ENCODE peak calls at places on chromosomes 2 and 18, in six cellular contexts. T is H9, N is IMR-90, S is mesenchymal stem cell, C is mesendoderm, Y is trophoblast cell. F is an unnamed sample.

GRCh38 chr18:26617151-26617554 is 68.8 kb upstream of the KCTD1 start:
- DNase-seq in T (no peak), N (peak), S (peak), C (peak), Y (peak), F (no peak)

GRCh38 chr2:171410101-171410500 is 23.7 kb downstream of the METTL8 start:
- DNase-seq in T (no peak), N (peak), S (no peak), C (no peak), Y (no peak), F (no peak)

GRCh38 chr2:128277961-128278681 is 40.5 kb downstream of the HS6ST1 start:
- DNase-seq in T (peak), N (no peak), S (no peak), C (no peak), Y (peak), F (no peak)

GRCh38 chr2:63622751-63623150 is 34.0 kb downstream of the MDH1 start:
- DNase-seq in T (no peak), N (no peak), S (no peak), C (no peak), Y (no peak), F (no peak)

GRCh38 chr2:172288603-172289002 is 138.8 kb upstream of the ITGA6 start:
- DNase-seq in T (no peak), N (peak), S (no peak), C (no peak), Y (no peak), F (no peak)

GRCh38 chr2:132595186-132595585 is 74.8 kb downstream of the LYPD1 start:
- DNase-seq in T (no peak), N (no peak), S (no peak), C (no peak), Y (no peak), F (no peak)

GRCh38 chr2:68936462-68936861 is 16.2 kb downstream of the GKN2 start:
- DNase-seq in T (no peak), N (peak), S (peak), C (no peak), Y (peak), F (no peak)

GRCh38 chr2:25159947-25160346 is 8.4 kb downstream of the POMC start:
- DNase-seq in T (peak), N (peak), S (peak), C (peak), Y (peak), F (no peak)

GRCh38 chr2:11344956-11345671 is 678 bp upstream of the ROCK2 start:
- DNase-seq in T (no peak), N (peak), S (peak), C (peak), Y (peak), F (peak)

DNA sequence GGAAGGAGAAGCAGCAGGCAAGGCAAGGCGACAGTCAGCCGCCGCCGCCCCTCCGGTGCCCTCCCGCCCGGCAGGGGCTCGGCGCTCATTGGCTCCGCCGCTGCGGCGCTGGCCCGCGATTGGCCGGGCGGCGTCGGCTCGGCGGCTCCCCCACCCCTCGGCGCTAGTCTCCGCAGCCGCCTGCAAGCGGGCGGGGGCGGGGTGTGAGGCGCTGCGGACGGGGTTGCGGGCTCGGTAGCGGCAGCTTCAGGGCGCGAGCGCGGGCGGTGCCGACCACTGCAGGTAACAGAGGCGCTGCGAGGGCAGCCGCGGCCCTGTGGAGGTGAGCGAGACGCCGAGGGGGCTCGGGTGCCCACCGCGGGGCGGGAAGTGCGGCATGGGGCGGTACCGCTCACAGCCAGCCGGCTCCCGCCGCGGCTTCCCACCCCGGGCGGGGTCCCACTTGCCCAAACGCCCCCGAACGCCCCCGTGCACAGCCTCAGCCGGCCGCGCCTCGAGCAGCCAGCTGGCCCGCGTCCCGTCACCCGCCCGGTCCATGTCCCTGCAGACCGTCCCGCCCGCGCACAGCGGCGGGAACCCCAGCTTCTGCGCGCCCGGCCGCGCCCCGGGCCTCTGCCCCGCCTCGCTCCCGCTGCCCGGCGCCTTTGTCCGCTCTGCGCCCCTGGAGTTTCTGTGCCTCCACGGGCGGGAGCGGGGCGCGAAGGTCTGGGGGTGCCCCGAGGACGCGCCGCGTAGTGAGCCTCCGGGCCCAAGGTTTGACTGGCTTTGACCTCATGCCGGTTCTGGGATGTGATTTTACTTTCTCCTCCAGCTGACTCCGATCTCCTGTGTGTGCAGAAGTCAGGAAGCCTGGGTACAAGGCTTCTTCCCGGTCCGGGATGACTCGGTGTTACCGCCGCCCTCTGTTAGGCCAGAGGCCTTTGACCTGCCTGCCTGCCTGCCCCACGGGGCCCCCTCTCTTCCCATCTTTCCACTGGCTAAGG is at the start of gene SANBR:
- DNase-seq in T (peak), N (peak), S (peak), C (peak), Y (peak), F (peak)
- H2BK5ac ChIP-seq in T (no peak), N (peak), S (no peak), C (peak), Y (peak), F (peak)

DNA sequence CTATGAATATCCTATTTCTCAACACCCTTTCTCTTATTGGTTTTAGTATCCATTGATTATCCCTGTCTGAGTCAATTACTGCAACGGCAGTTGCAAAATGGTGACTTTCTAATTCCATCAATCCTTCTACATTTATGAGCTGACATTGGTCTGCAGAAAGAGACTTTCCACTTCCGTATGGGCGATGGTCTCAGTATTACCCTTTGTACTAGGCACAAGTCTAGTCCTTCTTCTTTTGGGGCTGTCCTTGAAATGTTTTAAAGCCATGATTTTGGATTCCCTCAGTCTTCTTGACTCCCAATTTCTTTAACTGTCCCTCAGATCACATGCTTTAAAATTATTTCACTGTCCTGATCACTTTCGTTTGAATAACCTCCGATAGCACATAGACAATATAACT is 32.7 kb upstream of the SOCS6 start:
- DNase-seq in T (no peak), N (no peak), S (no peak), C (no peak), Y (no peak), F (no peak)
- H2BK5ac ChIP-seq in T (no peak), N (no peak), S (no peak), C (no peak), Y (no peak), F (no peak)

DNA sequence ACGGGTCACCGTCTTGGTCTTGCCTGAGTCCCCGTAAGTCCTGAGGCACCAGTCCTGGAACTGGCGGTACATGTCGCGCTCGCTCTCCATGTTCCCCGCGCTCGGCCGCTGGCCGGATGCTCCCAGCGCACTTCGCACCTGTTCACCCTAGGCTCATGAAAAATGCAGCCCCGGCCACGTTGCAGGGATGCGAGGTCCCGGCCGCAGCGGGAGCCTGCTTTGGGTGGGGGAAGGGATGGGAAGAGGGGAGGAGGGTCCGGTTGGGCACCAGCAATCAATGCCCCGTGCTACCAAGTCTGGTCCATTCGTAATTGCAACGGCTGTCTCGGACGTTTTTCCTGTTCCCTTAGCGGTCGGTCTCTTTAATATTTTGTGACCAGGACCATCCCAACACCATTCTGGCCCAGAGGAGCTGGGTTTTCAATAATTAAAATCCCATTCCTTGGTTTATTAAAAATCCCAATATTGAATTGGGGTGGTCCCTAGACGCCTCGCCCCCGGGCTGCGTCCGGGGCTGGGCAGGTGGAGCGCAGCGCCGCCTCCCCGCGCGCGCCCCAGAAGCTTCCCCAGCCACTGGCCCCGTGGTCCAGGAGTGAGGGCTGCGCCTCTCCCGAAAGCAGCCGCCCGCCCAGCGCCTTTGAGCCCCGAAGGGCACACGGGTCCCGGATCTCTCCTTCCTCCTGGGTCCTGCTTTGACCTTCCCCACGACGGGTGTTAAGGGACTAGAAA is 1.4 kb downstream of the NOL4 start:
- DNase-seq in T (peak), N (no peak), S (no peak), C (peak), Y (no peak), F (no peak)
- H2BK5ac ChIP-seq in T (no peak), N (no peak), S (no peak), C (no peak), Y (peak), F (peak)

GRCh38 chr2:100408941-100409340 is 8.5 kb downstream of the CHST10 start:
- DNase-seq in T (no peak), N (no peak), S (no peak), C (no peak), Y (no peak), F (no peak)
- H2BK5ac ChIP-seq in T (no peak), N (no peak), S (no peak), C (no peak), Y (no peak), F (no peak)

GRCh38 chr2:67214585-67215184 is 182.4 kb upstream of the ETAA1 start:
- DNase-seq in T (no peak), N (no peak), S (no peak), C (no peak), Y (no peak), F (no peak)

GRCh38 chr2:67215636-67216035 is 181.5 kb upstream of the ETAA1 start:
- DNase-seq in T (no peak), N (peak), S (peak), C (no peak), Y (no peak), F (no peak)

GRCh38 chr2:67216103-67216502 is 181.0 kb upstream of the ETAA1 start:
- DNase-seq in T (no peak), N (peak), S (peak), C (no peak), Y (no peak), F (no peak)

GRCh38 chr2:67213677-67214402 is 183.3 kb upstream of the ETAA1 start:
- DNase-seq in T (no peak), N (no peak), S (no peak), C (no peak), Y (no peak), F (no peak)

DNA sequence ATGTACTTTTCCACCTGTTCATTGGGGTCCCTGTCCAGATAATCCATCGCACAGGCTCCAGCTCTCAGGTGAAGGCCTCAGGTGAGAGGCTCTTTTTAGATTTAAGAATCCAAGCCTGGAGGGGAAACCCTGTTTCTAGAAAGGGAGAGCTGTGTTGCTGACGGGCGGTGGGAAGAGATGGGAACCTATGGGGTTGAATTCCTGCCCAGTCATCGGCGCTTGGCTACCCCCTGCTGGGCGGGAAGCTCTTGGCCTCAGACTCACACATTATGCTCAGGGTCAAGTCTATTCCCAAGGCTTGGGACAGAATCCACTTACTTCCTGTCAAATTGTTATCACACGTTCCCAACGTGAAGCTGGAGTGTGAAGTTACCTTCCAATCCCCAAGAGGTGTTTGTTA is 181.9 kb upstream of the ETAA1 start:
- DNase-seq in T (peak), N (peak), S (peak), C (peak), Y (peak), F (no peak)
- H2BK5ac ChIP-seq in T (no peak), N (peak), S (no peak), C (peak), Y (no peak), F (no peak)

DNA sequence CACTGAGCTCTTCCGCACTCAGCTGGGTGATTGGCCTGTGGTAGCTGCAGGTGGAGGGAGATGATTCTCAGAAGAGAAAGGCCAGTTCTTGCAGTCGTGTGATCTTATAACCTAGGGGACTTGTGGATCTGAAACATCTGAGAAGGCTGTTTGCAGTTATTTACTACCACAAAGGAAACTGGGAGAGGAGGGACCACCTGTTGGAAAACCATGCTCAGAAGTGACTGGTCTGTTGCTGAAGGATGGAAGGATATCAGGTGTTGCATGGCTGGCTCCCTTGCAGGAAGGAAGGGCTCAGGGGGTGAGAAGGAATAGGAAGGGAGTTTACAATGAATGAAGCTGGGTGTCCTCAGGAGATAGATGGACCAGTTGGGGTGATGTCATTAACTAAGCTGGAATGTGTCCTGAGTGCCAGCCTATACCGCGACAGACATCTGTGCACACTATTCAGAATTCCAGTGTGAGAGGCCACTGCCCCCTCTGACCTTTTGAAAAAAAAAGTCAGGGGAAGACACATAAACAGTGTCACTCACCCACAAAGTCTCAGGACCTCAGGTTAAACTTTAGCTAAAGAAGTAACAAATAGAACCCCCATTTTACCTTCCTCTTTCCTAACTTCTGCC is 17.5 kb downstream of the IGFBP2 start:
- DNase-seq in T (no peak), N (no peak), S (no peak), C (no peak), Y (no peak), F (no peak)
- H2BK5ac ChIP-seq in T (no peak), N (no peak), S (no peak), C (no peak), Y (no peak), F (no peak)

GRCh38 chr2:127157114-127157513 is 50.2 kb upstream of the BIN1 start:
- DNase-seq in T (no peak), N (no peak), S (no peak), C (no peak), Y (no peak), F (no peak)

GRCh38 chr2:127155901-127156300 is 48.9 kb upstream of the BIN1 start:
- DNase-seq in T (no peak), N (peak), S (peak), C (no peak), Y (no peak), F (no peak)

GRCh38 chr2:127158614-127159290 is 51.8 kb upstream of the BIN1 start:
- DNase-seq in T (no peak), N (no peak), S (no peak), C (no peak), Y (no peak), F (no peak)

GRCh38 chr2:127154985-127155650 is 48.2 kb upstream of the BIN1 start:
- DNase-seq in T (no peak), N (peak), S (no peak), C (no peak), Y (no peak), F (no peak)

GRCh38 chr2:127157651-127158460 is 50.9 kb upstream of the BIN1 start:
- DNase-seq in T (peak), N (no peak), S (peak), C (peak), Y (peak), F (peak)
- H2BK5ac ChIP-seq in T (no peak), N (no peak), S (peak), C (no peak), Y (no peak), F (no peak)

F was measured in neuronal stem cell.